ENCODE peak calls at places on chromosomes 2 and 18, in seven cellular contexts. S, Q, P, Y, R, O and H are unnamed samples.

GRCh38 chr2:229612395-229612971 is 101.9 kb downstream of the DNER start:
- DNase-seq in S (no peak), Q (no peak), P (no peak), Y (no peak), R (no peak), O (no peak), H (no peak)

GRCh38 chr2:28656937-28657615 is 94.6 kb upstream of the PPP1CB start:
- DNase-seq in S (no peak), Q (no peak), P (no peak), Y (no peak), R (no peak), O (no peak), H (no peak)

GRCh38 chr2:200272320-200272719 is 34.2 kb upstream of the SPATS2L start:
- DNase-seq in S (no peak), Q (no peak), P (no peak), Y (no peak), R (no peak), O (no peak), H (no peak)

GRCh38 chr2:222862068-222862914 is 1.5 kb downstream of the ACSL3 start:
- DNase-seq in S (no peak), Q (no peak), P (no peak), Y (no peak), R (no peak), O (no peak), H (no peak)

GRCh38 chr18:23380817-23381216 is 72.3 kb upstream of the RIOK3 start:
- DNase-seq in S (no peak), Q (no peak), P (no peak), Y (no peak), R (no peak), O (no peak), H (no peak)

GRCh38 chr2:158718196-158718585 is 76.9 kb upstream of the DAPL1 start:
- DNase-seq in S (no peak), Q (no peak), P (no peak), Y (no peak), R (no peak), O (no peak), H (no peak)

GRCh38 chr2:165720526-165720925 is 73.5 kb downstream of the GALNT3 start:
- DNase-seq in S (no peak), Q (no peak), P (no peak), Y (no peak), R (no peak), O (peak; percentile 17), H (no peak)

GRCh38 chr18:46276736-46277135 is 172.6 kb downstream of the HAUS1 start:
- DNase-seq in S (no peak), Q (no peak), P (no peak), Y (no peak), R (no peak), O (no peak), H (no peak)

GRCh38 chr2:217724436-217724835 is 278.4 kb downstream of the TNS1 start:
- DNase-seq in S (no peak), Q (no peak), P (no peak), Y (no peak), R (no peak), O (no peak), H (no peak)

GRCh38 chr2:218434456-218434855 is 15.5 kb downstream of the VIL1 start:
- DNase-seq in S (no peak), Q (no peak), P (no peak), Y (peak; percentile 49), R (no peak), O (no peak), H (no peak)

GRCh38 chr2:234444888-234445287 is 52.0 kb downstream of the ARL4C start:
- DNase-seq in S (no peak), Q (no peak), P (no peak), Y (no peak), R (peak; percentile 43), O (no peak), H (no peak)

GRCh38 chr2:168545439-168546082 is 89.5 kb downstream of the CERS6 start:
- DNase-seq in S (no peak), Q (peak; percentile 41), P (peak; percentile 45), Y (no peak), R (no peak), O (peak; percentile 45), H (no peak)

DNA sequence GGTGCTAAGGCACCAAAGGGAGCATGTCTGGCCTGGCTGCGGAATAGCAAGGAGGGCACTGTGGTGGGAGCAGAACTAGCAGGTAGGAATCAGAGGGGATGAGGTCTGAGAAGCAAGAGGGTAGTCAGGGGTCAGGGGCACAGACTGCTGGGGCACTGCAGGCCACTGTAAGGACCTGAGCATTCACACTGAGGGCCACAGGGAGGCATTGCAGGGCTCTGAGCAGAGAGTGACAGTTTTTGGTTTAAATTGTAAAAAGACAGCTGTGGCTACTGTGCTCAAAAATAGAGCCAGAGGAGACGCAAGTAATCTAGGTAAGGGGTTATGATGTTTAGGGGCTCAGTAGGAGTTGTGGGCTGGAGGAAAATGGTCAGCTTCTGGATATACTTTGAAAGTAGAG is 41.5 kb downstream of the ARHGAP25 start:
- DNase-seq in S (no peak), Q (no peak), P (no peak), Y (no peak), R (no peak), O (no peak), H (no peak)
- TF ChIP-seq CTCF in S (peak; percentile 27), Q (no peak), P (no peak), Y (no peak), R (peak; percentile 49), O (no peak), H (no peak)

DNA sequence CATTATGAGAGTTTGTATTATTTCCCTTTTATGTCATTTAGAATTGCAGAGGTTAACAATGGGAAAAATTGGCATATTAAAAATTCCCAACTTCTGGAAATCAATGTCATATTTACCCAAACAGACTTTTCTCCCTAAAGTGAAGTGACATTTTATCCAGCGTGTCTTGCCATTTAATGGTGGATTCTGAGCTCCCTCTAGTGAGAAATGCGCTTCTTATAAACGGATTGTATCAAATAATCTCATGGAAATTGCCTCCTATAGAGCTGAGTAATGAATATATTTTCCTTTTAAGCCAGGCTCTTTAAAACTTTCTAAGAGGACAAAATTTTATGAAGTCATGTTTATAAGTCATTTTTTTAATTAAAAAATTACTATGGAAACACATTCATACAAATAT is 5.7 kb upstream of the GCFC2 start:
- DNase-seq in S (no peak), Q (no peak), P (no peak), Y (no peak), R (no peak), O (no peak), H (no peak)
- TF ChIP-seq CTCF in S (no peak), Q (no peak), P (no peak), Y (no peak), R (no peak), O (no peak), H (no peak)

DNA sequence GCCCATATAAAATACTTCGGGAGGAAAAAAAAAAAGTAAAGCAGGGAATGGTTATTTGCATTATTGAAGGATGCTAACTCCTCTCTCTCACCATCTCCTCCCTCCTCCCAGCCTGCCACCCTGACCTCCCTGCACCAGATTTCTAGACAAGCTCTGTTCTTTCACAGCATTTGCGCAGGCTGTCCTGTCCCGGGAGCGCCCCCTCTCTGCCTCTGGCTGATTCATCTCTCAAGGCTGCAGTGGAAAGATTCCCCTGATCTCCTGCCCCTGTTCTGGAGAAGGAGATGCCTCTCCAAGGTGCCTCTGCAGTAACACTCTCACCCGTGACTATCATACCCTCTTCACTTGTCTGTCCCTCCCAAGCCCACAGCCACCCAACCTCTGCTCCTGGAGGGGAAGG is 38.5 kb downstream of the COL4A4 start:
- DNase-seq in S (no peak), Q (no peak), P (no peak), Y (no peak), R (no peak), O (no peak), H (peak; percentile 22)
- TF ChIP-seq CTCF in S (no peak), Q (no peak), P (no peak), Y (no peak), R (no peak), O (peak; percentile 46), H (no peak)

GRCh38 chr2:74267068-74267467 is 68.7 kb downstream of the MTHFD2 start:
- DNase-seq in S (peak; percentile 69), Q (no peak), P (peak; percentile 42), Y (no peak), R (peak; percentile 62), O (no peak), H (no peak)
- TF ChIP-seq CTCF in S (peak; percentile 60), Q (no peak), P (peak; percentile 53), Y (peak; percentile 49), R (peak; percentile 19), O (no peak), H (peak; percentile 21)

DNA sequence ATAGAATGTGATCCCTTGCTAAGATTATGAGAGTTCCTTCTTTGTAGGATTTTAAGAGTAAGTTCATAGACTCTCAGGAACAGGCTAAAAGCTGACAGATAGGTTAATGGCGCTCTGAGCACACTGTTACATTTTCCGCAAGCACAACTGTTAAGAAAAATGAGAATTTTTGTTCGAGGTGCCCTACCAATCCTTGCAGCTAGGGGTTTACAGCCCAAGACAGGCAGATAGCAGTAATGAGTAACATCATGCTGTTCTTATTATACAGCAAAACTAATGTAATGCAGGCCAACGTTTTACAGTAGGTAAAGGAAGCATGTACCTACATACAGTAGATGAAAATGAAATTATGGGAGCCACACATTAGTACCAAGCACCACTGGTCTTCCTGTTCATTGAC is 11.2 kb upstream of the BOD1L2 start:
- DNase-seq in S (no peak), Q (no peak), P (no peak), Y (no peak), R (no peak), O (no peak), H (no peak)
- TF ChIP-seq CTCF in S (no peak), Q (no peak), P (no peak), Y (no peak), R (no peak), O (no peak), H (no peak)

GRCh38 chr2:152176113-152176714 is 651 bp upstream of the STAM2 start:
- DNase-seq in S (no peak), Q (no peak), P (no peak), Y (no peak), R (peak; percentile 51), O (no peak), H (no peak)
- TF ChIP-seq CTCF in S (no peak), Q (no peak), P (no peak), Y (no peak), R (no peak), O (no peak), H (no peak)